ENCODE peak calls at places on chromosomes 16 and 17, in four cellular contexts. S is H1, Z is K562, B is HepG2. U is an unnamed sample.

GRCh38 chr17:48445248-48445620 is 15.2 kb upstream of the SKAP1 start:
- DNase-seq in B (no peak), Z (no peak), S (no peak), U (no peak)

GRCh38 chr16:88639231-88640038 is 1.1 kb downstream of the IL17C start:
- DNase-seq in B (no peak), Z (no peak), S (peak; percentile 93), U (no peak)

GRCh38 chr17:58786586-58787295 is 31.1 kb downstream of the PPM1E start:
- DNase-seq in S (no peak), Z (no peak), B (no peak), U (peak; percentile 46)

GRCh38 chr17:29495011-29495410 is 71.8 kb downstream of the ABHD15 start:
- DNase-seq in B (no peak), Z (no peak), S (no peak), U (no peak)

GRCh38 chr17:2950846-2951245 is 112.6 kb downstream of the OR1D5 start:
- DNase-seq in Z (no peak), S (no peak), B (no peak), U (no peak)

GRCh38 chr17:38852771-38853291 is 690 bp downstream of the RPL23 start:
- DNase-seq in S (no peak), B (no peak), Z (peak; percentile 31), U (no peak)

GRCh38 chr16:6165330-6165984 is 1067.9 kb upstream of the EEF2KMT start:
- DNase-seq in Z (no peak), B (no peak), S (no peak), U (no peak)

GRCh38 chr16:72311426-72311825 is 139.5 kb upstream of the PMFBP1 start:
- DNase-seq in B (no peak), Z (no peak), S (no peak), U (no peak)

GRCh38 chr17:9928601-9929341 is 23.7 kb upstream of the RCVRN start:
- DNase-seq in B (peak; percentile 52), S (peak; percentile 62), Z (peak; percentile 12), U (no peak)

GRCh38 chr16:86428729-86429472 is 81.4 kb upstream of the FOXF1 start:
- DNase-seq in Z (peak; percentile 25), S (no peak), B (no peak), U (no peak)

GRCh38 chr16:17259751-17260270 is 210.9 kb downstream of the XYLT1 start:
- DNase-seq in B (no peak), S (no peak), Z (no peak), U (no peak)

DNA sequence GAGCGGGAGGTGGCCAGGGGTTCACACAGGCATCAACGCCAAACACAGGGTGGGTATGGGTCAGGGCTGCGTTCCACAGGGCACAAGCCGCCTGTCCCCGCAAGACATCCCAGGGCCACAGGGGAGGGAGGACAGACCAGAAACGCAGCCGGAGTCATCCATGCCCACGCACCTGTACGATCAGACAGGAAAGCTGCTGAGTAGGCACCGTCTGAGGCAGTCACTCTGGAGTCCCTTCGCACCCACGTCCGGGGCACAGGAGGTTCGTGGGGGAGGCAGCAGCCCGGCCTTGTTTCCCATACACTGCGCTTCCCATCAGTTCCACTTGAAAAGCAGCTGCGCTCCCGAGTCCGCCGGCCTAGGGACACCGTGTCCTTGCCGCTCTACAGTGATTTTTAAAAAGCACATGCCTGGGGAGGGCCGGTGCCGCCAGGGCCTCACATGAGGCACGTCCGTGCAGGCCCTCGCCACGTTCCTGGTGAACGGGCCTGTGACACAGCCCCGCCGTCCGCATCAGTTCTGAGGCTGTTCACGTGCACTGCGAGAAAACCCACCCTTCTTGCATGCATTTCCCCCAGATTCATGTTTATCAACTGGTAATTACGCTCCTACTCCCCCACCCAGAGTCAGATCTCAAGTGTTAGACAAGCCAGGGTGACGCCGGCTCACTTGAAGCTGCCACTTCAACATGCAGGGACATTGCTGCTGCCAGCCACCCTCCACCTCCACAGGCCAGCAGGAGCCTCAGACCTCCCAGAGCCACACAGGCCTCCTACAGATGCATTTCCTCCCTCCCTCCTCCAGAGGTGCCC is 34.8 kb downstream of the WDR45B start:
- DNase-seq in Z (no peak), B (no peak), S (no peak), U (no peak)
- TF ChIP-seq POLR2AphosphoS5 in Z (no peak), B (peak; percentile 25), S (peak; percentile 36), U (peak; percentile 15)

GRCh38 chr16:66367968-66368891 is 1.7 kb downstream of the CDH5 start:
- DNase-seq in Z (no peak), B (no peak), S (no peak), U (peak; percentile 72)
- H3K9ac ChIP-seq in Z (no peak overlapping the region), B (no peak overlapping the region), S (no peak overlapping the region), U (peak overlapping the region; percentile 98)

DNA sequence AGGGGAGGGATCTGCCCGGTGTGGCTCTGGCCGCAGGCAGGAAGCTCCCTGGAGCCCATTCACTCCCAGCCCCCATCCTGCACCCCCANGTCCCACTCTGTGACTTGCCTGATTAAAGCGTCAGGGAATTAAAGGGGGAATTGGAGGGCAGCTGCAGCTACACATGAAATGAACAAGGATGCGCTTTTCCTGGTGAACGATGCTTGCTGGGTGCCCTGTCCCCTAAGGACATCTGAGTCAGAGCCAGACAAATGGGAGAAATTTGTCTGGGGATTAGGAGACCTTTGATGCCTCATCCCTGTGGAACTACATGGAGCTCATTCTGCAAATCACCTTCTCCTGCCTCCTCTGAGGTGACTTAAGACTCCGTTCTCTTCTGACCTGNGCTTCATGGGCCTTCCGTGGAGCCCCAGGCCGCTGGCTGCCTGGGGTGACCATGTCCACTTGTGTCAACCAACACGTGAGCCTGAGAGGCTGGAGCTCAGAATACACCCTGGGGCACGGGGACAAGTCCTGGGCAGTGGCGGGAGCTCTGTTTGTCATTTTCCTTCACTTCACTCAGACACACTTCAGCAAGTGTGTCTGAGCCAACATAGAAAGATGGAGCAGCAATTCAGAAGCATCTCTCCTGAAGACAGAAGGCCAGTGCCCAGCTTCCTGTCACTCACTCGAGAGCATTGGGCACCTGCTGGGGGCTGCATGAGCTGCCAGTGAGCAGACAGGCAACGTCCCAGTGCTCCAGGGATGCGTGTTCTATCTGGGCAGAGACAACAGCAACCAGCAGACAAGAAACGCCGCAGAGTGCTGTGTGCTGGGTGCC is 54.1 kb downstream of the METRNL start:
- DNase-seq in S (no peak), B (no peak), Z (no peak), U (no peak)
- TF ChIP-seq JUN in S (no peak), B (no peak), Z (no peak), U (no peak)

GRCh38 chr16:21001262-21001661 is 100.7 kb downstream of the LYRM1 start:
- DNase-seq in B (peak; percentile 46), Z (peak; percentile 40), S (peak; percentile 54), U (peak; percentile 27)
- TF ChIP-seq POLR2AphosphoS5 in B (no peak), Z (no peak), S (no peak), U (no peak)

GRCh38 chr17:81452551-81452950 is 57.3 kb downstream of the BAHCC1 start:
- DNase-seq in B (no peak), Z (no peak), S (no peak), U (no peak)
- H3K9ac ChIP-seq in B (no peak overlapping the region), Z (no peak overlapping the region), S (no peak overlapping the region), U (no peak overlapping the region)

GRCh38 chr17:31472137-31472536 is 80.7 kb downstream of the RAB11FIP4 start:
- DNase-seq in S (no peak), Z (no peak), B (peak; percentile 75), U (no peak)

GRCh38 chr17:31467502-31468256 is 76.2 kb downstream of the RAB11FIP4 start:
- DNase-seq in Z (no peak), S (peak; percentile 58), B (peak; percentile 91), U (peak; percentile 53)

GRCh38 chr17:31469959-31470358 is 78.5 kb downstream of the RAB11FIP4 start:
- DNase-seq in S (peak; percentile 59), Z (no peak), B (peak; percentile 38), U (no peak)

GRCh38 chr17:31466096-31466495 is 74.6 kb downstream of the RAB11FIP4 start:
- DNase-seq in Z (no peak), B (no peak), S (no peak), U (no peak)

DNA sequence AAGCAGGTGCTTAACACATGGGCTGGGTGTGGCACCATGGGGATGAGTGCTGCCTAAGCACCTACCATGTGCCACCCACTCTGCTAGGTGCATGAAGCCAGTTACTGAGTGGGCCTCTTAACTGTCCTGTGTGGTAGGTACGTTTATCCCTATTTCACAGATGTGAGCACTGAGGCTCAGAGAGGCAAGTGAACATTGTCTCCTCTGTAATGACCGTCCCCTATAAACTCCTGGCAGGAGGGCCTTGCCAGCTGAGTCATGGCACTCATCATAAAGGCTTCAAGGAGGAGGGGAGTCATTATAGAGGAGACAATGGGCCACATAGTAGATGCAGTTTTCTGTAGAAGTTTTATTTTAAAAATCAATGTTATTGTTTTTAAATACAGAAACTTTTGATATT is 79.1 kb downstream of the RAB11FIP4 start:
- DNase-seq in Z (no peak), S (no peak), B (no peak), U (no peak)
- TF ChIP-seq JUN in Z (no peak), S (no peak), B (no peak), U (no peak)

GRCh38 chr16:81449899-81450608 is 5.4 kb downstream of the CMIP start:
- DNase-seq in S (no peak), B (no peak), Z (no peak), U (no peak)

GRCh38 chr16:81453091-81453728 is 8.6 kb downstream of the CMIP start:
- DNase-seq in Z (no peak), B (no peak), S (no peak), U (no peak)

GRCh38 chr16:81454044-81454443 is 9.4 kb downstream of the CMIP start:
- DNase-seq in S (no peak), B (no peak), Z (no peak), U (no peak)

GRCh38 chr16:81450783-81451491 is 6.3 kb downstream of the CMIP start:
- DNase-seq in B (no peak), S (no peak), Z (no peak), U (no peak)

GRCh38 chr16:81451753-81452680 is 7.4 kb downstream of the CMIP start:
- DNase-seq in S (no peak), B (peak; percentile 99), Z (peak; percentile 72), U (no peak)
- TF ChIP-seq POLR2AphosphoS5 in S (no peak), B (peak; percentile 84), Z (peak; percentile 17), U (no peak)